ENCODE peak calls at places on chromosome 18, in seven cellular contexts. M is HCT116, A is fibroblast of lung, Y is adipocyte, V is colonic mucosa, J is K562, I is IMR-90. S is an unnamed sample. For H3K36me3, the result is how much of the 10 kb centered on the place peaks cover.

GRCh38 chr18:46424898-46425297 is 232.1 kb downstream of the LOXHD1 start:
- DNase-seq in I (no peak), M (no peak), V (no peak), Y (no peak), J (no peak), A (no peak), S (no peak)

GRCh38 chr18:62345909-62346308 is 20.8 kb downstream of the TNFRSF11A start:
- DNase-seq in I (no peak), M (no peak), J (no peak), A (no peak), Y (no peak), V (no peak), S (no peak)

GRCh38 chr18:28999711-29000110 is 822.8 kb upstream of the CDH2 start:
- DNase-seq in A (no peak), I (peak), J (no peak), Y (peak), V (no peak), M (no peak), S (no peak)

GRCh38 chr18:50039736-50040135 is 155.2 kb downstream of the MYO5B start:
- DNase-seq in V (no peak), Y (no peak), M (no peak), J (no peak), A (no peak), I (no peak), S (no peak)

GRCh38 chr18:73270919-73271318 is 403.1 kb upstream of the NETO1 start:
- DNase-seq in V (no peak), M (no peak), A (no peak), I (no peak), J (no peak), Y (no peak), S (no peak)

GRCh38 chr18:63819780-63820179 is 44.6 kb downstream of the SERPINB7 start:
- DNase-seq in V (no peak), I (no peak), A (no peak), M (no peak), Y (peak), J (no peak), S (no peak)

GRCh38 chr18:23856466-23857175 is 157.9 kb upstream of the TTC39C start:
- DNase-seq in A (peak), I (peak), M (peak), J (no peak), V (no peak), Y (no peak), S (no peak)

GRCh38 chr18:57806201-57806890 is 3.2 kb upstream of the ATP8B1 start:
- DNase-seq in A (no peak), I (no peak), Y (no peak), M (no peak), V (no peak), J (no peak), S (peak)

GRCh38 chr18:10351221-10351795 is 103.1 kb upstream of the APCDD1 start:
- DNase-seq in V (no peak), J (no peak), Y (peak), I (peak), M (no peak), A (no peak), S (no peak)

GRCh38 chr18:42086288-42086687 is 131.3 kb downstream of the PIK3C3 start:
- DNase-seq in M (no peak), A (peak), V (no peak), I (peak), Y (no peak), J (no peak), S (no peak)

GRCh38 chr18:43651067-43651466 is 373.8 kb upstream of the SYT4 start:
- DNase-seq in V (no peak), M (no peak), Y (peak), J (no peak), I (no peak), A (no peak), S (no peak)

GRCh38 chr18:64659186-64659585 is 510.3 kb upstream of the LINC00305 start:
- DNase-seq in V (no peak), A (no peak), J (no peak), I (no peak), M (no peak), Y (no peak), S (no peak)

GRCh38 chr18:36330435-36331049 is 33.0 kb downstream of the FHOD3 start:
- DNase-seq in I (peak), M (no peak), J (no peak), A (no peak), Y (no peak), V (no peak), S (no peak)

GRCh38 chr18:21163647-21164625 is 52.3 kb upstream of the ROCK1 start:
- DNase-seq in V (no peak), I (peak), M (no peak), Y (peak), J (no peak), A (peak), S (no peak)

GRCh38 chr18:12840382-12840781 is 43.7 kb downstream of the PTPN2 start:
- DNase-seq in I (no peak), Y (no peak), A (no peak), V (no peak), M (no peak), J (no peak), S (no peak)
- H3K4me3 ChIP-seq in I (no peak), Y (no peak), A (no peak), V (no peak), M (no peak), J (no peak), S (peak)

DNA sequence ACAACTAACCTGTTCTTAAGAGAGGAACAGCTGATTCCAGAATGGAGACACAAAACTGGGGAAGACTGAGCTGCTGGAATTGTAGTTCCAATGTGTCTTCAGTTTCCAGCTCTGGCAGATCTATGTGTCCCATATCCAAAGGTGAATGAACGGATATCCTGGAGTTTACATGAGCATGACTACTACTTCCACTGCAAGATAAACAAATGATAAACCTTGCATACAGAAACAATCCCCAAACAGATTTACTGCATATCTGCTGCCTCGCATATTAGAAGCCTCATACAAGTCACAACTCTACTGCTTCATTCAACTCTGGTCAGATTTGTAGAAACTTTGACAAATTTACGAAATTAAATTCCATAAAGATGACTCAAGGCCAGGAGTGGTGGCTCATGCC is 15.0 kb downstream of the RTTN start:
- DNase-seq in J (no peak), V (no peak), Y (no peak), I (peak), A (no peak), M (no peak), S (no peak)
- H3K36me3 ChIP-seq in J (half or more), V (under half), Y (under half), I (under half), A (under half), M (under half), S (half or more)

GRCh38 chr18:75643083-75643482 is 215.6 kb upstream of the SMIM21 start:
- DNase-seq in M (no peak), Y (no peak), J (no peak), A (no peak), I (no peak), V (no peak), S (no peak)

GRCh38 chr18:75635096-75635495 is 207.6 kb upstream of the SMIM21 start:
- DNase-seq in Y (no peak), A (no peak), M (no peak), V (no peak), I (no peak), J (no peak), S (no peak)

GRCh38 chr18:75639468-75639831 is 211.9 kb upstream of the SMIM21 start:
- DNase-seq in M (no peak), Y (no peak), V (no peak), J (no peak), I (no peak), A (no peak), S (no peak)

GRCh38 chr18:75638223-75638596 is 210.7 kb upstream of the SMIM21 start:
- DNase-seq in M (no peak), Y (peak), V (no peak), J (no peak), I (peak), A (peak), S (no peak)

DNA sequence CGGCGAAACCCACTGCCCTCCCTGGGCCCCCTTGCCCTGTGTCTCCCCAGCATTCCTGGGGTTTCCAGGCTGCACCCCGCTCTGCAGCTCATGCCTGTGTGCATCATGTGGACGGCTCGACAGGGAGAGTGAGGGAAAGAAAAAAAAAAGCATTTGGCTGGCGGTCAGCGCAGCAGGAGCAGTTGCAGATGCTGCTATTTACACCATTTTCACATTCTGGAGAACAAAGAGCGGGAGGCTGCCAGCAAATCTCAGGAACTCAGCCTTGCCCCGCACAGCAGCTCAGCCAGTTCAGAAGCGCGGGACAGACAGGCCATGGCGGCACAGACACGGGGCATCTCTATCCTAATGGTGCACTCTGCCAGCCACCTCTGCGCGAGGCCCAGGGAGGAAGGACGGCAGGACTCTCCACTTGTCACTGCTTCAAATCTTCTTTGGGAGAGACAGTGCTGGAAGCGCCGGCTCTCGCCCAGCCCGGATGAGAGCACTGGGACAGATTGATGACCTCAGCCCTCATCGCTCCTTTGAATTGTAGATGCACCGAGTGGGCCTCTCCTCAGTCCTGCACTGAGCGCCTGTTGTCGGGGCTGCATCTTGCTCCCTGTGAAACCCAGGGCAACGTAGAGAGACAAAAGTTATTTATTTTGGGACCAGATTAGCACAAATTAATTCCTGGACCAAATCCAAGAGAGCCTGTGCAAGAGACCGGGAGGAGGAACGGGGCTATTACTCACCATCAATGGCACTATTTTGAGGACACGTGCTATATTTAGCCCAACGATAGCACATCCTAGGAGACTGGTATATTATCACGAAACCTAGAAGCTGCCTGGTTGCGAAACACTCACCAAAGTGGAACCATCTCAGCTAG is 211.3 kb upstream of the SMIM21 start:
- DNase-seq in M (no peak), Y (no peak), V (no peak), J (no peak), I (peak), A (peak), S (no peak)
- H3K9ac ChIP-seq in M (no peak), Y (peak), V (peak), J (no peak), I (peak), A (no peak), S (no peak)

DNA sequence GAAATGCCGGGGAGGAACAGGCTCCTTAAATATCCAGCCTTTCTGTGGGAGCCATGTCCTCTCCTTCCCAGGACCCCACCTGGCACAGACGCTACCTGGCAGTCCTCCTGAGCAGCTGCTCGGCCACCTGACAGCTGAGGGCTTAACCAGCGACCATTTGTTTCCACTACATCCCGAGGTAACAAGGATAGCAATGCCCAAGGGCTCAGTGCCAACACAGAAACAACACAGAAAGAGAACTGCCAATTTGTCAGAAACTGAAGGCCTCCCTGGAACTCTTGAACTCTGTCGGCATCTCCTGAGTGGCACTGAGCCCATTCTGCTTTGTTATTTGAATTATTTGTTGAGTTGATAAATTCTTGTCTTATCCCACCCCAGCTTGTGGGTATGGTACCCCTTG is 122.2 kb upstream of the ARHGAP28 start:
- DNase-seq in A (no peak), J (no peak), V (no peak), I (no peak), M (no peak), Y (no peak), S (no peak)
- H3K4me3 ChIP-seq in A (no peak), J (no peak), V (no peak), I (no peak), M (no peak), Y (no peak), S (no peak)

DNA sequence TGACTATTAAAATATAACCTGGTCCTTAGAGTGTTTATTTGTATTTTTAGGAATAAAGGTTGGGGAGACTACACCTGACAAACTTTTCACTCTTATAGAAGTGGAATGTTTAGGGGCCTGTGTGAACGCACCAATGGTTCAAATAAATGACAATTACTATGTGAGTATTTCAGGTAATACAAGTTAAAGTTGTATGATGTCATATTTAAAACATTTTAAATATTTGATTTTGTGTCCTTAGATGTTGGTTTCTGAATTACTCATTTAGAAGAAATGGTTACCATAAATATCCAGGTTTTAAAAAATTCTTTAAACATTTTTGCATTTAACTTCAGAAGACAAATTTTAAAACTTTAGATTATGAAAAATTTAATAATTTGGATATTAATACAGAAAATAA is 11.8 kb upstream of the ANKRD12 start:
- DNase-seq in A (no peak), J (no peak), M (no peak), V (no peak), I (no peak), Y (no peak), S (no peak)
- H3K36me3 ChIP-seq in A (under half), J (half or more), M (half or more), V (under half), I (under half), Y (half or more), S (half or more)

S was measured in Karpas-422.